ENCODE peak calls at places on chromosomes 2 and 18, in four cellular contexts. C is posterior cingulate gyrus, E is ureter, K is kidney tubule cell. Y is an unnamed sample.

GRCh38 chr2:32572737-32573136 is 55.1 kb upstream of the TTC27 start:
- DNase-seq in C (no peak), E (no peak), K (no peak), Y (no peak)

GRCh38 chr2:229701062-229701461 is 13.3 kb downstream of the DNER start:
- DNase-seq in C (no peak), E (no peak), K (no peak), Y (no peak)

GRCh38 chr2:203908344-203909185 is 28.0 kb upstream of the ICOS start:
- DNase-seq in C (no peak), E (no peak), K (no peak), Y (no peak)

GRCh38 chr2:128315122-128315828 is 3.4 kb downstream of the HS6ST1 start:
- DNase-seq in C (no peak), E (peak), K (no peak), Y (no peak)

GRCh38 chr2:27494944-27495554 is at the start of gene FNDC4:
- DNase-seq in C (no peak), E (no peak), K (no peak), Y (no peak)

GRCh38 chr18:28767781-28768211 is 590.9 kb upstream of the CDH2 start:
- DNase-seq in C (no peak), E (no peak), K (peak), Y (no peak)

GRCh38 chr18:63158676-63159291 is 160.8 kb downstream of the BCL2 start:
- DNase-seq in C (no peak), E (no peak), K (no peak), Y (no peak)

GRCh38 chr2:237434916-237435315 is 21.0 kb upstream of the COL6A3 start:
- DNase-seq in C (peak), E (no peak), K (peak), Y (no peak)

GRCh38 chr2:17759805-17760204 is 5.9 kb downstream of the GEN1 start:
- DNase-seq in C (no peak), E (no peak), K (no peak), Y (no peak)

Y was measured in smooth muscle cell of the brain vasculature.